ENCODE peak calls at places on chromosomes 3 and 15, in five cellular contexts. Z is A549, L is HepG2, K is K562, U is GM12878. D is an unnamed sample.

GRCh38 chr3:46472736-46473135 is 8.0 kb upstream of the LTF start:
- DNase-seq in Z (no peak), L (no peak), K (no peak), U (no peak), D (no peak)

GRCh38 chr3:152438181-152438580 is 169.5 kb downstream of the MBNL1 start:
- DNase-seq in Z (no peak), L (no peak), K (no peak), U (no peak), D (no peak)

GRCh38 chr3:197135212-197135611 is 105.6 kb upstream of the MELTF start:
- DNase-seq in Z (no peak), L (no peak), K (no peak), U (no peak), D (peak)

GRCh38 chr3:127464642-127465041 is 125.9 kb downstream of the TPRA1 start:
- DNase-seq in Z (no peak), L (no peak), K (no peak), U (no peak), D (no peak)

GRCh38 chr15:85336870-85337269 is 43.5 kb upstream of the AKAP13 start:
- DNase-seq in Z (no peak), L (no peak), K (no peak), U (no peak), D (no peak)

GRCh38 chr3:194964809-194965208 is 279.1 kb downstream of the FAM43A start:
- DNase-seq in Z (no peak), L (no peak), K (no peak), U (no peak), D (no peak)

GRCh38 chr15:77059761-77060345 is 11.1 kb downstream of the TSPAN3 start:
- DNase-seq in Z (no peak), L (no peak), K (no peak), U (peak), D (peak)

GRCh38 chr15:68418611-68419161 is 13.3 kb downstream of the ITGA11 start:
- DNase-seq in Z (peak), L (no peak), K (no peak), U (no peak), D (peak)

GRCh38 chr3:147421184-147421912 is 12.2 kb downstream of the ZIC1 start:
- DNase-seq in Z (no peak), L (no peak), K (no peak), U (no peak), D (no peak)

GRCh38 chr15:94453227-94453626 is 221.9 kb downstream of the MCTP2 start:
- DNase-seq in Z (no peak), L (no peak), K (no peak), U (no peak), D (no peak)

GRCh38 chr3:56802793-56803192 is 1.0 kb upstream of the ARHGEF3 start:
- DNase-seq in Z (no peak), L (no peak), K (no peak), U (no peak), D (no peak)

GRCh38 chr15:62758126-62758951 is 284.2 kb upstream of the TPM1 start:
- DNase-seq in Z (peak), L (peak), K (no peak), U (no peak), D (peak)

GRCh38 chr3:192207661-192208060 is 519.7 kb downstream of the FGF12 start:
- DNase-seq in Z (no peak), L (no peak), K (no peak), U (no peak), D (no peak)

GRCh38 chr3:29302619-29303018 is 21.7 kb downstream of the RBMS3 start:
- DNase-seq in Z (no peak), L (no peak), K (no peak), U (no peak), D (no peak)
- TF ChIP-seq MYC in Z (no peak), L (no peak), K (no peak), U (no peak), D (no peak)

GRCh38 chr15:93109370-93110105 is 20.5 kb upstream of the RGMA start:
- DNase-seq in Z (no peak), L (no peak), K (no peak), U (no peak), D (no peak)

GRCh38 chr15:93107646-93108045 is 18.6 kb upstream of the RGMA start:
- DNase-seq in Z (no peak), L (no peak), K (no peak), U (no peak), D (no peak)

GRCh38 chr15:93110502-93111040 is 21.6 kb upstream of the RGMA start:
- DNase-seq in Z (no peak), L (no peak), K (no peak), U (no peak), D (no peak)

GRCh38 chr15:93105510-93105909 is 16.5 kb upstream of the RGMA start:
- DNase-seq in Z (no peak), L (no peak), K (no peak), U (no peak), D (no peak)

GRCh38 chr15:93111451-93111850 is 22.4 kb upstream of the RGMA start:
- DNase-seq in Z (no peak), L (no peak), K (no peak), U (no peak), D (no peak)
- TF ChIP-seq MAX in Z (no peak), L (no peak), K (no peak), U (no peak), D (no peak)

DNA sequence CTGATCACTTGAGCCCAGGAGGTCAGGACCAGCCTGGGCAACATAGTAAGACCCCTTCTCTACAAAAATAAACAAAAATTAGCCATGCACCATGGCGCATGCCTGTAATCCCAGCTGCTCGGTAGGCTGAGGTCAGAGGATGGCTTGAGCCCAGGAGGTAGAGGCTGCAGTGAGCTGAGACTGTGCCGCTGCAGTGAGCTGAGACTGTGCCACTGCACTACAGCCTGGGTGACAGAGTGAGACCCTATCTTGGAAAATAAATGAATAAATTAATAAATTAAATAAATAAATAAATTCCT is 10.8 kb downstream of the SHISA5 start:
- DNase-seq in Z (no peak), L (no peak), K (no peak), U (no peak), D (no peak)
- H3K27ac ChIP-seq in Z (no peak), L (no peak), K (no peak), U (no peak), D (no peak)

DNA sequence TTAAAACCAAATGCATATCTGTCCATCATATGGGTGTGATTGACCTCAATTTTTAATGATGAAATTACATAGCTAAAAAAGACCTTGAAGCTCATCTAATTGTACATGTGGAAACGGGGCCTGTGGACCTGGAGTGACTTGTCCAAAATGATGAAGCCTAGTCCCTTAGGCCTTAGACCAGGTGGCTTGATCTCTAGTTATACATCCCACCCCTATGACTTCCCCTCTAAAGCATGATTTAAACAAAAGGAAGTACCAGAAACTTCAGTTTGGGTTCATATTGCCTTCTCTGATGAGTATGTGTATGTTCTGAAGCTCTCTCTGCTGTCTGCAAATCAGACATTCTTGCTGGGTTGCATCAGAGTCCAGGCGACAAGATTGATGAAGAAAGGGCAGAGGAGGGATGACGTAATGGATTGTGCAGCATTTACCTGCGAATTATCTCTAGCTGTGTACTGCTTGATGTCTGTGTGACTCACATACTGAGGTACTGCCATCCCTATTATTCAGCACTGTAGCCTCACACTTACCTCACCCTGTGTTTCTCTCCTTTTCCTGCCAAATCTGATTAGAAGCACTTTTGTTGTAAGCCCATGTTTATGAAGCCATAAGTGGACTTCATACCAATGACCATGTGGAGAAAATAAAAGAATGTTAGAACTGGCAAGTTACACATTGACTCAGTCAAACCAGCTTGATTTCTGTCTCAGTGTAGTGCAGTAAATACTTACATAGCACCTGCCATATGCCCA is 111.5 kb downstream of the FILIP1L start:
- DNase-seq in Z (peak), L (peak), K (peak), U (no peak), D (peak)
- TF ChIP-seq MYC in Z (no peak), L (no peak), K (no peak), U (no peak), D (no peak)

D was measured in endothelial cell of umbilical vein.